ENCODE peak calls at places on chromosome 13, in eight cellular contexts. X, A, L, B, I, K, Z and E are unnamed samples.
A peak's percentile ranks its signal among the peaks of the same experiment; 100 is the strongest.

GRCh38 chr13:65036999-65037398 is 2193.1 kb downstream of the PCDH9 start:
- DNase-seq in X (no peak), A (no peak), L (no peak), B (no peak), I (no peak), K (no peak), Z (no peak), E (no peak)

GRCh38 chr13:111344471-111345191 is 24.2 kb downstream of the TEX29 start:
- DNase-seq in X (no peak), A (no peak), L (peak; percentile 57), B (no peak), I (peak; percentile 8), K (no peak), Z (peak; percentile 44), E (no peak)

GRCh38 chr13:42110410-42111155 is 62.1 kb downstream of the DGKH start:
- DNase-seq in X (peak; percentile 5), A (peak; percentile 68), L (no peak), B (no peak), I (peak; percentile 73), K (no peak), Z (peak; percentile 84), E (peak; percentile 84)

GRCh38 chr13:44895584-44895983 is 93.7 kb downstream of the NUFIP1 start:
- DNase-seq in X (no peak), A (no peak), L (no peak), B (no peak), I (no peak), K (no peak), Z (no peak), E (no peak)

GRCh38 chr13:61255035-61255796 is 160.4 kb downstream of the PCDH20 start:
- DNase-seq in X (no peak), A (no peak), L (no peak), B (no peak), I (peak; percentile 16), K (no peak), Z (peak; percentile 8), E (no peak)

GRCh38 chr13:114161644-114162532 is 17.2 kb upstream of the CFAP97D2 start:
- DNase-seq in X (no peak), A (peak; percentile 29), L (peak; percentile 78), B (no peak), I (no peak), K (peak; percentile 55), Z (no peak), E (no peak)

GRCh38 chr13:101763191-101763590 is 310.7 kb downstream of the ITGBL1 start:
- DNase-seq in X (no peak), A (no peak), L (no peak), B (no peak), I (peak; percentile 1), K (no peak), Z (no peak), E (no peak)

GRCh38 chr13:35388456-35388855 is 88.0 kb downstream of the MAB21L1 start:
- DNase-seq in X (no peak), A (no peak), L (no peak), B (no peak), I (no peak), K (no peak), Z (peak; percentile 18), E (no peak)

GRCh38 chr13:106176103-106176502 is 359.4 kb downstream of the EFNB2 start:
- DNase-seq in X (no peak), A (no peak), L (no peak), B (no peak), I (no peak), K (no peak), Z (peak; percentile 54), E (no peak)

GRCh38 chr13:52925775-52926285 is 77.4 kb upstream of the PCDH8 start:
- DNase-seq in X (no peak), A (no peak), L (peak; percentile 73), B (no peak), I (no peak), K (peak; percentile 56), Z (no peak), E (no peak)

GRCh38 chr13:66210677-66211076 is 1019.5 kb downstream of the PCDH9 start:
- DNase-seq in X (no peak), A (no peak), L (no peak), B (no peak), I (peak; percentile 66), K (no peak), Z (peak; percentile 96), E (peak; percentile 64)

GRCh38 chr13:30395192-30396158 is 26.8 kb upstream of the UBE2L5 start:
- DNase-seq in X (peak; percentile 43), A (peak; percentile 92), L (peak; percentile 94), B (peak; percentile 90), I (peak; percentile 84), K (peak; percentile 86), Z (peak; percentile 90), E (peak; percentile 89)

GRCh38 chr13:107554355-107554905 is 660.9 kb downstream of the LIG4 start:
- DNase-seq in X (no peak), A (no peak), L (no peak), B (no peak), I (no peak), K (no peak), Z (no peak), E (no peak)

GRCh38 chr13:108700421-108701170 is 71.2 kb downstream of the MYO16 start:
- DNase-seq in X (no peak), A (no peak), L (no peak), B (no peak), I (no peak), K (no peak), Z (peak; percentile 97), E (peak; percentile 47)